ENCODE peak calls at places on chromosomes 7 and 10, in eight cellular contexts. One of them, this sample, is unnamed.

GRCh38 chr10:132570771-132571564 is 33.4 kb downstream of the INPP5A start:
- DNase-seq in RWPE1: peak
- DNase-seq in lower lobe of right lung: no peak
- DNase-seq in GM10248: peak
- DNase-seq in fibroblast of lung: no peak
- DNase-seq in brain microvascular endothelial cell: no peak
- DNase-seq in thoracic aorta: no peak
- DNase-seq in cardiac muscle cell: no peak
- DNase-seq in this sample: no peak

GRCh38 chr10:3803295-3803883 is 18.4 kb upstream of the KLF6 start:
- DNase-seq in thoracic aorta: no peak
- DNase-seq in lower lobe of right lung: no peak
- DNase-seq in brain microvascular endothelial cell: no peak
- DNase-seq in RWPE1: no peak
- DNase-seq in GM10248: no peak
- DNase-seq in cardiac muscle cell: peak
- DNase-seq in fibroblast of lung: peak
- DNase-seq in this sample: no peak

GRCh38 chr10:118343115-118343514 is 991 bp upstream of the FAM204A start:
- DNase-seq in GM10248: no peak
- DNase-seq in thoracic aorta: no peak
- DNase-seq in lower lobe of right lung: no peak
- DNase-seq in fibroblast of lung: peak
- DNase-seq in brain microvascular endothelial cell: peak
- DNase-seq in RWPE1: peak
- DNase-seq in cardiac muscle cell: peak
- DNase-seq in this sample: no peak

GRCh38 chr7:101947899-101948298 is 130.5 kb downstream of the CUX1 start:
- DNase-seq in RWPE1: no peak
- DNase-seq in cardiac muscle cell: peak
- DNase-seq in brain microvascular endothelial cell: peak
- DNase-seq in fibroblast of lung: peak
- DNase-seq in GM10248: no peak
- DNase-seq in thoracic aorta: no peak
- DNase-seq in lower lobe of right lung: no peak
- DNase-seq in this sample: peak

GRCh38 chr7:78073470-78074382 is 275.2 kb downstream of the PHTF2 start:
- DNase-seq in thoracic aorta: no peak
- DNase-seq in cardiac muscle cell: no peak
- DNase-seq in RWPE1: no peak
- DNase-seq in fibroblast of lung: peak
- DNase-seq in brain microvascular endothelial cell: no peak
- DNase-seq in lower lobe of right lung: no peak
- DNase-seq in GM10248: no peak
- DNase-seq in this sample: no peak

GRCh38 chr7:73644887-73645286 is 20.6 kb upstream of the MLXIPL start:
- DNase-seq in thoracic aorta: no peak
- DNase-seq in brain microvascular endothelial cell: no peak
- DNase-seq in lower lobe of right lung: no peak
- DNase-seq in GM10248: no peak
- DNase-seq in fibroblast of lung: no peak
- DNase-seq in cardiac muscle cell: no peak
- DNase-seq in RWPE1: no peak
- DNase-seq in this sample: no peak

GRCh38 chr10:58952747-58953466 is 223.5 kb upstream of the PHYHIPL start:
- DNase-seq in cardiac muscle cell: peak
- DNase-seq in lower lobe of right lung: no peak
- DNase-seq in RWPE1: peak
- DNase-seq in thoracic aorta: peak
- DNase-seq in GM10248: peak
- DNase-seq in brain microvascular endothelial cell: peak
- DNase-seq in fibroblast of lung: peak
- DNase-seq in this sample: no peak

GRCh38 chr10:97186911-97187310 is 1.2 kb upstream of the SLIT1 start:
- DNase-seq in GM10248: no peak
- DNase-seq in brain microvascular endothelial cell: no peak
- DNase-seq in cardiac muscle cell: no peak
- DNase-seq in RWPE1: no peak
- DNase-seq in lower lobe of right lung: no peak
- DNase-seq in thoracic aorta: no peak
- DNase-seq in fibroblast of lung: no peak
- DNase-seq in this sample: no peak

GRCh38 chr10:131215776-131216175 is 95.7 kb downstream of the TCERG1L start:
- DNase-seq in GM10248: no peak
- DNase-seq in fibroblast of lung: no peak
- DNase-seq in cardiac muscle cell: no peak
- DNase-seq in brain microvascular endothelial cell: no peak
- DNase-seq in RWPE1: no peak
- DNase-seq in thoracic aorta: no peak
- DNase-seq in lower lobe of right lung: peak
- DNase-seq in this sample: peak

GRCh38 chr7:151485006-151485732 is 34.5 kb downstream of the RHEB start:
- DNase-seq in RWPE1: peak
- DNase-seq in fibroblast of lung: peak
- DNase-seq in GM10248: no peak
- DNase-seq in lower lobe of right lung: no peak
- DNase-seq in cardiac muscle cell: peak
- DNase-seq in thoracic aorta: no peak
- DNase-seq in brain microvascular endothelial cell: peak
- DNase-seq in this sample: no peak

GRCh38 chr7:143257501-143257900 is 5.7 kb upstream of the GSTK1 start:
- DNase-seq in cardiac muscle cell: no peak
- DNase-seq in fibroblast of lung: no peak
- DNase-seq in brain microvascular endothelial cell: no peak
- DNase-seq in thoracic aorta: no peak
- DNase-seq in lower lobe of right lung: no peak
- DNase-seq in RWPE1: no peak
- DNase-seq in GM10248: no peak
- DNase-seq in this sample: no peak

GRCh38 chr7:91892099-91892788 is 11.7 kb upstream of the MTERF1 start:
- DNase-seq in thoracic aorta: no peak
- DNase-seq in RWPE1: no peak
- DNase-seq in brain microvascular endothelial cell: no peak
- DNase-seq in cardiac muscle cell: no peak
- DNase-seq in fibroblast of lung: peak
- DNase-seq in GM10248: no peak
- DNase-seq in lower lobe of right lung: no peak
- DNase-seq in this sample: no peak

GRCh38 chr10:114544045-114544659 is 113.9 kb downstream of the ABLIM1 start:
- DNase-seq in brain microvascular endothelial cell: no peak
- DNase-seq in RWPE1: no peak
- DNase-seq in GM10248: peak
- DNase-seq in lower lobe of right lung: no peak
- DNase-seq in fibroblast of lung: no peak
- DNase-seq in cardiac muscle cell: no peak
- DNase-seq in thoracic aorta: no peak
- DNase-seq in this sample: no peak

GRCh38 chr7:15889501-15889900 is 203.0 kb upstream of the MEOX2 start:
- DNase-seq in fibroblast of lung: no peak
- DNase-seq in cardiac muscle cell: peak
- DNase-seq in GM10248: no peak
- DNase-seq in RWPE1: no peak
- DNase-seq in lower lobe of right lung: no peak
- DNase-seq in thoracic aorta: no peak
- DNase-seq in brain microvascular endothelial cell: peak
- DNase-seq in this sample: no peak

GRCh38 chr7:143429770-143430698 is 13.2 kb upstream of the TAS2R60 start:
- DNase-seq in GM10248: no peak
- DNase-seq in RWPE1: peak
- DNase-seq in brain microvascular endothelial cell: no peak
- DNase-seq in thoracic aorta: no peak
- DNase-seq in cardiac muscle cell: peak
- DNase-seq in lower lobe of right lung: no peak
- DNase-seq in fibroblast of lung: peak
- DNase-seq in this sample: no peak

GRCh38 chr7:129435414-129435829 is 1.2 kb downstream of the STRIP2 start:
- DNase-seq in fibroblast of lung: no peak
- DNase-seq in cardiac muscle cell: no peak
- DNase-seq in brain microvascular endothelial cell: no peak
- DNase-seq in GM10248: no peak
- DNase-seq in thoracic aorta: no peak
- DNase-seq in lower lobe of right lung: no peak
- DNase-seq in RWPE1: no peak
- DNase-seq in this sample: no peak

GRCh38 chr7:129431911-129432643 is 2.2 kb upstream of the STRIP2 start:
- DNase-seq in fibroblast of lung: no peak
- DNase-seq in GM10248: no peak
- DNase-seq in thoracic aorta: no peak
- DNase-seq in cardiac muscle cell: no peak
- DNase-seq in RWPE1: no peak
- DNase-seq in brain microvascular endothelial cell: no peak
- DNase-seq in lower lobe of right lung: no peak
- DNase-seq in this sample: no peak

GRCh38 chr7:129434172-129434845 is at the start of gene STRIP2:
- DNase-seq in brain microvascular endothelial cell: peak
- DNase-seq in GM10248: peak
- DNase-seq in lower lobe of right lung: peak
- DNase-seq in fibroblast of lung: peak
- DNase-seq in RWPE1: peak
- DNase-seq in thoracic aorta: peak
- DNase-seq in cardiac muscle cell: peak
- DNase-seq in this sample: peak

GRCh38 chr7:129434846-129435318 is 650 bp downstream of the STRIP2 start:
- DNase-seq in cardiac muscle cell: peak
- DNase-seq in GM10248: no peak
- DNase-seq in fibroblast of lung: peak
- DNase-seq in RWPE1: no peak
- DNase-seq in brain microvascular endothelial cell: peak
- DNase-seq in lower lobe of right lung: no peak
- DNase-seq in thoracic aorta: no peak
- DNase-seq in this sample: no peak

GRCh38 chr7:129433823-129434171 is 435 bp upstream of the STRIP2 start:
- DNase-seq in fibroblast of lung: no peak
- DNase-seq in GM10248: peak
- DNase-seq in cardiac muscle cell: no peak
- DNase-seq in brain microvascular endothelial cell: no peak
- DNase-seq in thoracic aorta: peak
- DNase-seq in lower lobe of right lung: no peak
- DNase-seq in RWPE1: no peak
- DNase-seq in this sample: no peak
- TF ChIP-seq CTCF in fibroblast of lung: no peak
- TF ChIP-seq CTCF in GM10248: no peak
- TF ChIP-seq CTCF in cardiac muscle cell: no peak
- TF ChIP-seq CTCF in brain microvascular endothelial cell: peak
- TF ChIP-seq CTCF in thoracic aorta: no peak
- TF ChIP-seq CTCF in lower lobe of right lung: no peak
- TF ChIP-seq CTCF in RWPE1: no peak
- TF ChIP-seq CTCF in this sample: peak

GRCh38 chr7:139674752-139675126 is 103.1 kb downstream of the HIPK2 start:
- DNase-seq in lower lobe of right lung: no peak
- DNase-seq in cardiac muscle cell: no peak
- DNase-seq in thoracic aorta: no peak
- DNase-seq in RWPE1: no peak
- DNase-seq in brain microvascular endothelial cell: no peak
- DNase-seq in fibroblast of lung: no peak
- DNase-seq in GM10248: no peak
- DNase-seq in this sample: no peak

GRCh38 chr7:139675127-139676110 is 102.4 kb downstream of the HIPK2 start:
- DNase-seq in lower lobe of right lung: no peak
- DNase-seq in RWPE1: no peak
- DNase-seq in thoracic aorta: no peak
- DNase-seq in brain microvascular endothelial cell: peak
- DNase-seq in GM10248: no peak
- DNase-seq in cardiac muscle cell: no peak
- DNase-seq in fibroblast of lung: peak
- DNase-seq in this sample: no peak

GRCh38 chr7:139673762-139674161 is 104.0 kb downstream of the HIPK2 start:
- DNase-seq in fibroblast of lung: no peak
- DNase-seq in GM10248: no peak
- DNase-seq in lower lobe of right lung: no peak
- DNase-seq in thoracic aorta: no peak
- DNase-seq in cardiac muscle cell: no peak
- DNase-seq in RWPE1: no peak
- DNase-seq in brain microvascular endothelial cell: no peak
- DNase-seq in this sample: no peak

GRCh38 chr7:139671967-139672366 is 105.8 kb downstream of the HIPK2 start:
- DNase-seq in thoracic aorta: no peak
- DNase-seq in GM10248: no peak
- DNase-seq in RWPE1: no peak
- DNase-seq in lower lobe of right lung: no peak
- DNase-seq in cardiac muscle cell: no peak
- DNase-seq in brain microvascular endothelial cell: no peak
- DNase-seq in fibroblast of lung: no peak
- DNase-seq in this sample: no peak

DNA sequence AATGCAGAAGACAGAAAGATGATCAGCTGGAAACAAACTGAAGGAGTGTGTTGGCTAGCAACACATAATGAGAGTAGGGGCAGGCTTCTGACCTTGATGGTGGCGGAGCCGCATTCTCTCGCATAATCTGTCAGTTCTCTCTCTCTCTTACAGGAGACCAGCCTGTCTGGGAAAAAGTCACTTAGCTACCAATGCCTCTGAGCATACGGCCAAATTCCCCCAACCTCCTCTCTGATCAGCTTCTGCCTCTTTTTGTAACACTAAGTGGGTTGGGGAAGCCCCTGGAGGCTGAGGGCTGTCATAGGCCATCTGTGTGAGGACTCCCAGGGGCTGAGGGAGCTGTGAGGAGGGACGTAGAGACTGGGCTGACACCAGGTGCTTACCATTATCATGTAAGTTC is 104.6 kb downstream of the HIPK2 start:
- DNase-seq in RWPE1: no peak
- DNase-seq in lower lobe of right lung: no peak
- DNase-seq in brain microvascular endothelial cell: no peak
- DNase-seq in fibroblast of lung: no peak
- DNase-seq in thoracic aorta: no peak
- DNase-seq in cardiac muscle cell: no peak
- DNase-seq in GM10248: peak
- DNase-seq in this sample: no peak
- TF ChIP-seq CTCF in RWPE1: no peak
- TF ChIP-seq CTCF in lower lobe of right lung: no peak
- TF ChIP-seq CTCF in brain microvascular endothelial cell: no peak
- TF ChIP-seq CTCF in fibroblast of lung: no peak
- TF ChIP-seq CTCF in thoracic aorta: no peak
- TF ChIP-seq CTCF in cardiac muscle cell: no peak
- TF ChIP-seq CTCF in GM10248: no peak
- TF ChIP-seq CTCF in this sample: no peak

GRCh38 chr7:106731207-106731606 is 70.2 kb upstream of the CCDC71L start:
- DNase-seq in brain microvascular endothelial cell: no peak
- DNase-seq in thoracic aorta: no peak
- DNase-seq in cardiac muscle cell: peak
- DNase-seq in RWPE1: no peak
- DNase-seq in lower lobe of right lung: no peak
- DNase-seq in fibroblast of lung: no peak
- DNase-seq in GM10248: peak
- DNase-seq in this sample: no peak
- TF ChIP-seq CTCF in brain microvascular endothelial cell: no peak
- TF ChIP-seq CTCF in thoracic aorta: no peak
- TF ChIP-seq CTCF in cardiac muscle cell: no peak
- TF ChIP-seq CTCF in RWPE1: no peak
- TF ChIP-seq CTCF in lower lobe of right lung: no peak
- TF ChIP-seq CTCF in fibroblast of lung: no peak
- TF ChIP-seq CTCF in GM10248: no peak
- TF ChIP-seq CTCF in this sample: no peak

DNA sequence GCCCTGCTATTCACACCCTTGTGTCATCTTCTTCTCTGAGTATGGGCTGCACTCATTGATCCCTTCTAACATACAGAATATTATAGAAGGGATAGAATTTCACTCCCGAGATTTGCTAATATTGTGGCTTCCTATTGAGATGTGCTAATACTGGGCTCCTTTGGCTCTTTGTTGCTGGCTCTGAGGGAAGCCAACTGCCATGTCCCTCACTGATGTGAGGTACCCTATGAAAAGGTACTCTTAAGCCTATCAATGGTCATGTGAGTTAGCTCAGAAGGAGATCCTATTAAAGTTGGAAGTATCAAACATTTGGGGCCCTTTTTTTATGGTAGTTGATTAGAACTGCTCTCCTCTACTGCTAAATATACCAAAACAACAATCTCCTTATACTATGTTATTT is 665.2 kb upstream of the ZWINT start:
- DNase-seq in thoracic aorta: no peak
- DNase-seq in cardiac muscle cell: no peak
- DNase-seq in lower lobe of right lung: no peak
- DNase-seq in fibroblast of lung: no peak
- DNase-seq in brain microvascular endothelial cell: no peak
- DNase-seq in RWPE1: no peak
- DNase-seq in GM10248: no peak
- DNase-seq in this sample: no peak
- TF ChIP-seq CTCF in thoracic aorta: no peak
- TF ChIP-seq CTCF in cardiac muscle cell: no peak
- TF ChIP-seq CTCF in lower lobe of right lung: no peak
- TF ChIP-seq CTCF in fibroblast of lung: no peak
- TF ChIP-seq CTCF in brain microvascular endothelial cell: no peak
- TF ChIP-seq CTCF in RWPE1: no peak
- TF ChIP-seq CTCF in GM10248: no peak
- TF ChIP-seq CTCF in this sample: no peak

This sample was measured in RWPE2.